ENCODE peak calls at places on chromosomes 7 and 10, in six cellular contexts. One of them, this sample, is unnamed. For H3K36me3 and H3K4me1, the result is how much of the 10 kb centered on the place peaks cover.

GRCh38 chr7:100544949-100545635 is 6.1 kb downstream of the AGFG2 start:
- DNase-seq in CD8-positive, alpha-beta T cell: no peak
- DNase-seq in body of pancreas: no peak
- DNase-seq in heart right ventricle: no peak
- DNase-seq in Peyer's patch: no peak
- DNase-seq in Caco-2: no peak
- DNase-seq in this sample: no peak

GRCh38 chr10:12471135-12471534 is 121.8 kb downstream of the CAMK1D start:
- DNase-seq in CD8-positive, alpha-beta T cell: no peak
- DNase-seq in body of pancreas: peak
- DNase-seq in heart right ventricle: no peak
- DNase-seq in Peyer's patch: no peak
- DNase-seq in Caco-2: no peak
- DNase-seq in this sample: no peak

GRCh38 chr10:82089327-82089726 is 214.3 kb downstream of the NRG3 start:
- DNase-seq in CD8-positive, alpha-beta T cell: no peak
- DNase-seq in body of pancreas: no peak
- DNase-seq in heart right ventricle: no peak
- DNase-seq in Peyer's patch: no peak
- DNase-seq in Caco-2: no peak
- DNase-seq in this sample: peak

GRCh38 chr7:118006979-118007378 is 133.7 kb upstream of the CTTNBP2 start:
- DNase-seq in CD8-positive, alpha-beta T cell: no peak
- DNase-seq in body of pancreas: no peak
- DNase-seq in heart right ventricle: no peak
- DNase-seq in Peyer's patch: no peak
- DNase-seq in Caco-2: no peak
- DNase-seq in this sample: no peak

GRCh38 chr10:58570307-58570723 is 57.6 kb downstream of the BICC1 start:
- DNase-seq in CD8-positive, alpha-beta T cell: no peak
- DNase-seq in body of pancreas: no peak
- DNase-seq in heart right ventricle: no peak
- DNase-seq in Peyer's patch: no peak
- DNase-seq in Caco-2: no peak
- DNase-seq in this sample: no peak

GRCh38 chr7:22352812-22353340 is 4.1 kb downstream of the RAPGEF5 start:
- DNase-seq in CD8-positive, alpha-beta T cell: no peak
- DNase-seq in body of pancreas: no peak
- DNase-seq in heart right ventricle: no peak
- DNase-seq in Peyer's patch: no peak
- DNase-seq in Caco-2: no peak
- DNase-seq in this sample: no peak

GRCh38 chr10:60524541-60524940 is 134.9 kb upstream of the ANK3 start:
- DNase-seq in CD8-positive, alpha-beta T cell: no peak
- DNase-seq in body of pancreas: no peak
- DNase-seq in heart right ventricle: no peak
- DNase-seq in Peyer's patch: no peak
- DNase-seq in Caco-2: no peak
- DNase-seq in this sample: no peak

GRCh38 chr10:100025528-100026070 is 15.9 kb upstream of the DNMBP start:
- DNase-seq in CD8-positive, alpha-beta T cell: no peak
- DNase-seq in body of pancreas: no peak
- DNase-seq in heart right ventricle: no peak
- DNase-seq in Peyer's patch: no peak
- DNase-seq in Caco-2: no peak
- DNase-seq in this sample: peak

GRCh38 chr10:100792544-100792943 is 47.2 kb downstream of the PAX2 start:
- DNase-seq in CD8-positive, alpha-beta T cell: no peak
- DNase-seq in body of pancreas: no peak
- DNase-seq in heart right ventricle: no peak
- DNase-seq in Peyer's patch: no peak
- DNase-seq in Caco-2: no peak
- DNase-seq in this sample: no peak

GRCh38 chr7:102197599-102197998 is 89.1 kb upstream of the SH2B2 start:
- DNase-seq in CD8-positive, alpha-beta T cell: no peak
- DNase-seq in body of pancreas: no peak
- DNase-seq in heart right ventricle: no peak
- DNase-seq in Peyer's patch: no peak
- DNase-seq in Caco-2: no peak
- DNase-seq in this sample: no peak
- H3K36me3 ChIP-seq in CD8-positive, alpha-beta T cell: under half
- H3K36me3 ChIP-seq in body of pancreas: under half
- H3K36me3 ChIP-seq in heart right ventricle: under half
- H3K36me3 ChIP-seq in Peyer's patch: half or more
- H3K36me3 ChIP-seq in Caco-2: under half
- H3K36me3 ChIP-seq in this sample: under half

DNA sequence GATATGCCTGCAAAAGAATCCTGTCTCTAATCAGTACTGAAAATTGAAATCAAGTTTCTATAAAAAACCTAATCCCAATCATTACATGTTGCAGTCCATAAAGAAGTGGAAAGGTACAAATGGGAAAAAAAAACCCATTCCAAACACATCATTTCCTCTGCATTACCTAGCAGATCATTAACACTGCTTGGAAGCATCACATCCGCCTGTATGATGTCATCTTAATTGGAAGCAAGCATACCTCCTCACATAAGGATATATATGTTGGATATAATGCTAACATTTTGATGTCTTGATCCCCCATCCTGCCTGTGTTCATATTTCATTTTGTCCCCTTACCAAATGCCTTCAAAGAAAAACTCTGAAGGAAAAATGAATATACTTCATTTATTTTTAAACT is 241.3 kb upstream of the AOAH start:
- DNase-seq in CD8-positive, alpha-beta T cell: no peak
- DNase-seq in body of pancreas: no peak
- DNase-seq in heart right ventricle: no peak
- DNase-seq in Peyer's patch: no peak
- DNase-seq in Caco-2: no peak
- DNase-seq in this sample: no peak
- H3K4me3 ChIP-seq in CD8-positive, alpha-beta T cell: no peak
- H3K4me3 ChIP-seq in body of pancreas: no peak
- H3K4me3 ChIP-seq in heart right ventricle: no peak
- H3K4me3 ChIP-seq in Peyer's patch: no peak
- H3K4me3 ChIP-seq in Caco-2: no peak
- H3K4me3 ChIP-seq in this sample: no peak

DNA sequence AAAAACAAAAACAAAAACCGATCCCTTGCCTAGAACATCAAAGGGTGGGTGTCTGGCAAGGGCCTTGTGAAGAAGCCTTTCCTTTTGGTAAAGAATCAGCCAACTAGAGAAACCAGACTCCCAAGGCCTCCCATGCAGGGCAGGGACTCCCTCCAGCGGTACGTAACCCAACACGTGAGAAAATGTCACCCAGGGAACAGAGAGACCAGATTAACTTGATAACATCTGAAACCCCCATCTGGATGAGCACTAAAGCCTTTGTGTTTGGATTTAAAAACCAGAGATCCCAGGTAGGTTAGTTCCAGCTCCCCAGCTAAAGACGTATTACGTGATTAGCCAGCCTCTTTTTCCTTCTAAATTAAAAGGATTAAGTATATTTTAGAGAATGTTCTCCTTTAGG is 3.0 kb upstream of the HABP2 start:
- DNase-seq in CD8-positive, alpha-beta T cell: no peak
- DNase-seq in body of pancreas: no peak
- DNase-seq in heart right ventricle: no peak
- DNase-seq in Peyer's patch: no peak
- DNase-seq in Caco-2: no peak
- DNase-seq in this sample: peak
- H3K4me1 ChIP-seq in CD8-positive, alpha-beta T cell: under half
- H3K4me1 ChIP-seq in body of pancreas: under half
- H3K4me1 ChIP-seq in heart right ventricle: under half
- H3K4me1 ChIP-seq in Peyer's patch: under half
- H3K4me1 ChIP-seq in Caco-2: under half
- H3K4me1 ChIP-seq in this sample: under half

GRCh38 chr10:130167193-130167592 is 31.0 kb downstream of the GLRX3 start:
- DNase-seq in CD8-positive, alpha-beta T cell: no peak
- DNase-seq in body of pancreas: no peak
- DNase-seq in heart right ventricle: no peak
- DNase-seq in Peyer's patch: no peak
- DNase-seq in Caco-2: no peak
- DNase-seq in this sample: no peak

GRCh38 chr10:130169136-130169888 is 33.1 kb downstream of the GLRX3 start:
- DNase-seq in CD8-positive, alpha-beta T cell: no peak
- DNase-seq in body of pancreas: no peak
- DNase-seq in heart right ventricle: no peak
- DNase-seq in Peyer's patch: no peak
- DNase-seq in Caco-2: no peak
- DNase-seq in this sample: no peak

GRCh38 chr10:130171196-130171595 is 35.0 kb downstream of the GLRX3 start:
- DNase-seq in CD8-positive, alpha-beta T cell: no peak
- DNase-seq in body of pancreas: no peak
- DNase-seq in heart right ventricle: no peak
- DNase-seq in Peyer's patch: no peak
- DNase-seq in Caco-2: no peak
- DNase-seq in this sample: no peak

DNA sequence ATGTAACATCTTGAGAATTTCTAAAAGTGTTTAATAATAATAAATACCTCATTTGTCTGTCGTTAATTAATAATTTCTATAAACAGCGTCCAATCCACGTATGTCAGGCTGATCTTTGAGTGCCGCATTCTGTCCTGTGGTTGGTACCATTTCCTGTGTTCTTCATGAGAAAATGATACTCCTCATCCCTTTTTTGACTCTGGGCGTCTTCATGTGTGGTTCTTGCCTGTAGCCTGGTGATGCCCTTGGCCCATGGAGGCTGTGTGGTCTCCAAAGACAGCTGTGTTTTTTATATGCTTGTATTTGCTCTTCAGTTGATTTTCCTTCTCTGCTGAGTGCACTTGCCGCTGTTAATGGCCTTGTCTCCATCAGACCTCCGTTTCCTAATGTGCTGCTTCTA is 31.5 kb downstream of the GLRX3 start:
- DNase-seq in CD8-positive, alpha-beta T cell: no peak
- DNase-seq in body of pancreas: no peak
- DNase-seq in heart right ventricle: no peak
- DNase-seq in Peyer's patch: no peak
- DNase-seq in Caco-2: no peak
- DNase-seq in this sample: no peak
- H3K36me3 ChIP-seq in CD8-positive, alpha-beta T cell: under half
- H3K36me3 ChIP-seq in body of pancreas: under half
- H3K36me3 ChIP-seq in heart right ventricle: under half
- H3K36me3 ChIP-seq in Peyer's patch: half or more
- H3K36me3 ChIP-seq in Caco-2: under half
- H3K36me3 ChIP-seq in this sample: under half

GRCh38 chr7:150975536-150976285 is 2.4 kb downstream of the KCNH2 start:
- DNase-seq in CD8-positive, alpha-beta T cell: no peak
- DNase-seq in body of pancreas: no peak
- DNase-seq in heart right ventricle: no peak
- DNase-seq in Peyer's patch: no peak
- DNase-seq in Caco-2: no peak
- DNase-seq in this sample: peak

GRCh38 chr7:150974468-150975391 is 3.4 kb downstream of the KCNH2 start:
- DNase-seq in CD8-positive, alpha-beta T cell: peak
- DNase-seq in body of pancreas: peak
- DNase-seq in heart right ventricle: peak
- DNase-seq in Peyer's patch: peak
- DNase-seq in Caco-2: no peak
- DNase-seq in this sample: peak

GRCh38 chr7:150977382-150978135 is 562 bp downstream of the KCNH2 start:
- DNase-seq in CD8-positive, alpha-beta T cell: no peak
- DNase-seq in body of pancreas: no peak
- DNase-seq in heart right ventricle: no peak
- DNase-seq in Peyer's patch: no peak
- DNase-seq in Caco-2: no peak
- DNase-seq in this sample: peak

GRCh38 chr7:150978136-150978789 is at the start of gene KCNH2:
- DNase-seq in CD8-positive, alpha-beta T cell: no peak
- DNase-seq in body of pancreas: no peak
- DNase-seq in heart right ventricle: peak
- DNase-seq in Peyer's patch: no peak
- DNase-seq in Caco-2: no peak
- DNase-seq in this sample: peak

GRCh38 chr7:150976529-150977381 is 1.4 kb downstream of the KCNH2 start:
- DNase-seq in CD8-positive, alpha-beta T cell: no peak
- DNase-seq in body of pancreas: no peak
- DNase-seq in heart right ventricle: peak
- DNase-seq in Peyer's patch: no peak
- DNase-seq in Caco-2: no peak
- DNase-seq in this sample: peak
- H3K4me3 ChIP-seq in CD8-positive, alpha-beta T cell: no peak
- H3K4me3 ChIP-seq in body of pancreas: no peak
- H3K4me3 ChIP-seq in heart right ventricle: peak
- H3K4me3 ChIP-seq in Peyer's patch: no peak
- H3K4me3 ChIP-seq in Caco-2: peak
- H3K4me3 ChIP-seq in this sample: peak

DNA sequence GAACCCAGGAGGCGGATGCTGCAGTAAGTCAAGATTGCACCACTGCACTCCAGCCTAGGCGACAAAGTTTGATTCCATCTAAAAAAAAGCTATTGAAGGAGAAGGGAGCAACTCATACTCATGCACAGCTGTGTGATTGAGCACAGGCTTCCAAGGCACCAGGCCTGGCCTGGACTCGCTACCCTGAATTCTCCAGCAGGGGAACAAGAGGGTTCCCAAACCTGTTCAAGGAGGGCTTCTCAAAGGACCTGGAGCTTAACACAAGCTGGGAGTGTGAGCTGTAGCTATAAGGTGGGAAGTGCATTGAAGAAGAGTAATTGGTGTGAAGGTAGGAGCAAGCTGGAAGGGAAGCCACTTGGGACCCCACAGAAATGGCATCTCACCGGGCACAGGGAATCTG is 15.1 kb upstream of the DDIT4 start:
- DNase-seq in CD8-positive, alpha-beta T cell: no peak
- DNase-seq in body of pancreas: no peak
- DNase-seq in heart right ventricle: no peak
- DNase-seq in Peyer's patch: no peak
- DNase-seq in Caco-2: no peak
- DNase-seq in this sample: no peak
- H3K4me1 ChIP-seq in CD8-positive, alpha-beta T cell: half or more
- H3K4me1 ChIP-seq in body of pancreas: half or more
- H3K4me1 ChIP-seq in heart right ventricle: half or more
- H3K4me1 ChIP-seq in Peyer's patch: half or more
- H3K4me1 ChIP-seq in Caco-2: under half
- H3K4me1 ChIP-seq in this sample: under half

GRCh38 chr7:102400360-102400759 is 4.2 kb downstream of the PRKRIP1 start:
- DNase-seq in CD8-positive, alpha-beta T cell: no peak
- DNase-seq in body of pancreas: no peak
- DNase-seq in heart right ventricle: no peak
- DNase-seq in Peyer's patch: no peak
- DNase-seq in Caco-2: no peak
- DNase-seq in this sample: no peak

GRCh38 chr7:102407910-102408309 is 11.7 kb downstream of the PRKRIP1 start:
- DNase-seq in CD8-positive, alpha-beta T cell: no peak
- DNase-seq in body of pancreas: no peak
- DNase-seq in heart right ventricle: no peak
- DNase-seq in Peyer's patch: no peak
- DNase-seq in Caco-2: no peak
- DNase-seq in this sample: no peak

GRCh38 chr7:102403563-102403962 is 7.4 kb downstream of the PRKRIP1 start:
- DNase-seq in CD8-positive, alpha-beta T cell: no peak
- DNase-seq in body of pancreas: no peak
- DNase-seq in heart right ventricle: no peak
- DNase-seq in Peyer's patch: no peak
- DNase-seq in Caco-2: no peak
- DNase-seq in this sample: no peak

GRCh38 chr7:102409340-102409739 is 13.2 kb downstream of the PRKRIP1 start:
- DNase-seq in CD8-positive, alpha-beta T cell: no peak
- DNase-seq in body of pancreas: no peak
- DNase-seq in heart right ventricle: no peak
- DNase-seq in Peyer's patch: no peak
- DNase-seq in Caco-2: no peak
- DNase-seq in this sample: no peak

GRCh38 chr7:102404005-102404861 is 8.1 kb downstream of the PRKRIP1 start:
- DNase-seq in CD8-positive, alpha-beta T cell: peak
- DNase-seq in body of pancreas: no peak
- DNase-seq in heart right ventricle: no peak
- DNase-seq in Peyer's patch: no peak
- DNase-seq in Caco-2: peak
- DNase-seq in this sample: peak
- H3K36me3 ChIP-seq in CD8-positive, alpha-beta T cell: under half
- H3K36me3 ChIP-seq in body of pancreas: under half
- H3K36me3 ChIP-seq in heart right ventricle: half or more
- H3K36me3 ChIP-seq in Peyer's patch: half or more
- H3K36me3 ChIP-seq in Caco-2: under half
- H3K36me3 ChIP-seq in this sample: half or more

This sample was measured in BE2C.